ENCODE peak calls at places on chromosomes 12 and 14, in five cellular contexts. M is RWPE1, F is heart right ventricle, D is PC-3, L is ovary. X is an unnamed sample.

GRCh38 chr12:93868771-93869170 is 191.6 kb downstream of the CRADD start:
- DNase-seq in M (no peak), F (no peak), D (no peak), L (no peak), X (no peak)

GRCh38 chr12:93089805-93090569 is 160.9 kb upstream of the EEA1 start:
- DNase-seq in M (peak), F (no peak), L (no peak), D (peak), X (no peak)

GRCh38 chr14:56150645-56151345 is 32.6 kb downstream of the PELI2 start:
- DNase-seq in D (no peak), F (no peak), M (no peak), L (no peak), X (no peak)

GRCh38 chr12:124379938-124380754 is 85.3 kb downstream of the RFLNA start:
- DNase-seq in L (peak), M (peak), D (peak), F (peak), X (no peak)

GRCh38 chr12:117060236-117060926 is 38.8 kb downstream of the TESC start:
- DNase-seq in F (no peak), L (no peak), M (no peak), D (peak), X (no peak)

GRCh38 chr14:68535404-68536024 is 257.4 kb downstream of the ZFP36L1 start:
- DNase-seq in M (peak), F (no peak), L (no peak), D (peak), X (no peak)

GRCh38 chr14:38210168-38210567 is 2.5 kb downstream of the SSTR1 start:
- DNase-seq in L (no peak), F (no peak), M (peak), D (peak), X (no peak)

GRCh38 chr14:25116607-25117006 is 66.7 kb upstream of the STXBP6 start:
- DNase-seq in L (no peak), D (no peak), M (no peak), F (no peak), X (no peak)

GRCh38 chr12:130860311-130860710 is 11.6 kb upstream of the RAN start:
- DNase-seq in M (no peak), D (no peak), F (no peak), L (no peak), X (no peak)

GRCh38 chr14:24847568-24847967 is 202.4 kb downstream of the STXBP6 start:
- DNase-seq in L (no peak), M (no peak), D (no peak), F (no peak), X (no peak)

GRCh38 chr14:57189070-57189469 is 79.6 kb downstream of the EXOC5 start:
- DNase-seq in F (no peak), D (peak), M (peak), L (no peak), X (no peak)

GRCh38 chr12:96578526-96579125 is 89.2 kb downstream of the CFAP54 start:
- DNase-seq in L (no peak), M (peak), F (no peak), D (peak), X (no peak)

GRCh38 chr14:89365071-89365801 is 51.8 kb downstream of the FOXN3 start:
- DNase-seq in F (no peak), L (no peak), M (no peak), D (no peak), X (peak)

GRCh38 chr14:61451491-61451890 is 130.1 kb downstream of the PRKCH start:
- DNase-seq in L (no peak), M (no peak), D (no peak), F (no peak), X (no peak)

GRCh38 chr12:120249875-120250795 is 15.4 kb downstream of the PXN start:
- DNase-seq in D (no peak), M (no peak), L (no peak), F (peak), X (no peak)

GRCh38 chr12:85448031-85448430 is 168.0 kb downstream of the ALX1 start:
- DNase-seq in F (no peak), L (no peak), M (no peak), D (no peak), X (no peak)

GRCh38 chr12:49827351-49828099 is 688 bp downstream of the NCKAP5L start:
- DNase-seq in F (peak), D (peak), M (peak), L (peak), X (peak)

GRCh38 chr14:74160763-74161162 is 76.0 kb downstream of the LIN52 start:
- DNase-seq in L (no peak), D (no peak), M (no peak), F (no peak), X (no peak)

GRCh38 chr14:103067231-103067954 is 10.0 kb upstream of the CDC42BPB start:
- DNase-seq in F (no peak), L (no peak), M (peak), D (peak), X (no peak)

GRCh38 chr14:100874051-100874410 is 29.5 kb downstream of the RTL1 start:
- DNase-seq in D (no peak), M (no peak), L (no peak), F (peak), X (no peak)

GRCh38 chr14:100439781-100440180 is 116.6 kb downstream of the SLC25A47 start:
- DNase-seq in F (peak), D (peak), M (peak), L (peak), X (no peak)

GRCh38 chr12:64618953-64619590 is 8.8 kb downstream of the RASSF3 start:
- DNase-seq in F (no peak), D (peak), L (no peak), M (no peak), X (no peak)

GRCh38 chr14:90557516-90557915 is 160.7 kb downstream of the CALM1 start:
- DNase-seq in M (no peak), F (no peak), D (no peak), L (no peak), X (no peak)

GRCh38 chr12:56932867-56933266 is 1.3 kb downstream of the SDR9C7 start:
- DNase-seq in D (no peak), F (peak), L (no peak), M (no peak), X (no peak)

GRCh38 chr12:109057376-109057775 is 5.0 kb downstream of the USP30 start:
- DNase-seq in L (no peak), F (no peak), M (no peak), D (no peak), X (no peak)

GRCh38 chr14:59028476-59029202 is 159.8 kb upstream of the DAAM1 start:
- DNase-seq in M (peak), F (peak), L (peak), D (peak), X (no peak)

GRCh38 chr12:103799504-103800251 is 41.4 kb downstream of the NT5DC3 start:
- DNase-seq in M (peak), L (no peak), D (peak), F (no peak), X (no peak)

GRCh38 chr12:2586159-2587035 is 208.4 kb upstream of the FKBP4 start:
- DNase-seq in M (no peak), F (no peak), D (no peak), L (no peak), X (no peak)

GRCh38 chr12:67826946-67827719 is 162.1 kb upstream of the IFNG-AS1 start:
- DNase-seq in D (peak), L (no peak), F (no peak), M (no peak), X (no peak)

GRCh38 chr12:6039894-6040601 is 84.4 kb downstream of the VWF start:
- DNase-seq in M (peak), L (peak), D (peak), F (no peak), X (peak)
- TF ChIP-seq CTCF in M (peak), L (peak), D (peak), F (peak), X (no peak)

GRCh38 chr12:72281145-72281544 is 9.0 kb downstream of the TRHDE start:
- DNase-seq in L (no peak), D (peak), F (no peak), M (no peak), X (no peak)

GRCh38 chr12:72286526-72286925 is 14.4 kb downstream of the TRHDE start:
- DNase-seq in F (no peak), M (no peak), L (no peak), D (no peak), X (no peak)

GRCh38 chr12:72285861-72286260 is 13.7 kb downstream of the TRHDE start:
- DNase-seq in L (no peak), D (no peak), F (no peak), M (no peak), X (no peak)

GRCh38 chr12:72278894-72279293 is 6.7 kb downstream of the TRHDE start:
- DNase-seq in F (no peak), L (no peak), M (no peak), D (no peak), X (no peak)

DNA sequence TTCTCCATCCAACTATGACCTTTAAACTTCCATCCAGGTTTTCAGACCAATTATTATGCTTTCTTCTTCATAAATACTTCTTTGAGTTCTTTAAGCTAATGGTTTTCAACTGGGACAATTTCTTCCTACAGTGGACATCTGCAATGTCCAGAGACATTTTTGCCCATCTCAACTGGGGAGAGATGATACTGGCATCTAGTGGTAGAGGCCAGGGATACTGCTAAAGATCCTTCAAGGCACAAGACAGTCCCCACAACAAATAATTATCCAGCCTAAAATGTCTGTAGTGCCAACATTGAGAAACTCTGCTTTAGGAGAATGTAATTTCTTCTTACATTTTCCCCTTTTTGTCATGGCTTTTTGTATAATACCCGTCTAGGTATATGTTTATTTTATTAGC is 10.6 kb downstream of the TRHDE start:
- DNase-seq in L (no peak), D (peak), M (no peak), F (no peak), X (no peak)
- TF ChIP-seq CTCF in L (no peak), D (peak), M (peak), F (peak), X (no peak)

DNA sequence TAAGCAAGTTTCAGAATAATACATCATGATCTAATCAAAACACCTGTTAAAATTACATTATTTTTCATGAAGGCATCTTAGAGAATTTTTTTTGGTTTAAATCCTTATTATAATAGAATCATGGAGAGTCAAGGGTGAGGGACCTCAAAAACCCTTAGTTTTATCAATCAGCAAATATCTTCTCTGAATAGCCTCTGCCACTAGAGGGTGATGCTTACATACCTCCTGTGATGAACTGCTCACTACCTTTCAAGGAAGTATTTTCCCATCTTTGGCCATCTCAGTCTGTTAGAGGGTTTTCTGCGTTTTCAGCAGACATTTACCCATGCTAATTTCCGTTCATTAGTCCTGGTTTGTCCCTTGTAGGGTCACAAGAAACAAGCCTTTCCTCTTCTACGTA is 200.2 kb downstream of the TRHDE start:
- DNase-seq in F (no peak), M (no peak), L (no peak), D (peak), X (no peak)
- TF ChIP-seq CTCF in F (no peak), M (no peak), L (no peak), D (peak), X (no peak)

GRCh38 chr12:5944053-5944452 is 1.0 kb downstream of the ANO2 start:
- DNase-seq in D (no peak), F (no peak), L (no peak), M (no peak), X (no peak)

GRCh38 chr12:5948696-5949095 is 3.6 kb upstream of the ANO2 start:
- DNase-seq in M (no peak), F (no peak), D (no peak), L (no peak), X (no peak)

GRCh38 chr12:5946388-5946787 is 1.3 kb upstream of the ANO2 start:
- DNase-seq in F (no peak), D (no peak), M (no peak), L (no peak), X (no peak)

GRCh38 chr12:5944688-5945070 is 380 bp downstream of the ANO2 start:
- DNase-seq in M (no peak), F (no peak), L (no peak), D (no peak), X (no peak)

GRCh38 chr12:5945071-5946008 is at the start of gene ANO2:
- DNase-seq in L (no peak), M (no peak), F (peak), D (no peak), X (no peak)
- TF ChIP-seq CTCF in L (no peak), M (no peak), F (no peak), D (no peak), X (no peak)

DNA sequence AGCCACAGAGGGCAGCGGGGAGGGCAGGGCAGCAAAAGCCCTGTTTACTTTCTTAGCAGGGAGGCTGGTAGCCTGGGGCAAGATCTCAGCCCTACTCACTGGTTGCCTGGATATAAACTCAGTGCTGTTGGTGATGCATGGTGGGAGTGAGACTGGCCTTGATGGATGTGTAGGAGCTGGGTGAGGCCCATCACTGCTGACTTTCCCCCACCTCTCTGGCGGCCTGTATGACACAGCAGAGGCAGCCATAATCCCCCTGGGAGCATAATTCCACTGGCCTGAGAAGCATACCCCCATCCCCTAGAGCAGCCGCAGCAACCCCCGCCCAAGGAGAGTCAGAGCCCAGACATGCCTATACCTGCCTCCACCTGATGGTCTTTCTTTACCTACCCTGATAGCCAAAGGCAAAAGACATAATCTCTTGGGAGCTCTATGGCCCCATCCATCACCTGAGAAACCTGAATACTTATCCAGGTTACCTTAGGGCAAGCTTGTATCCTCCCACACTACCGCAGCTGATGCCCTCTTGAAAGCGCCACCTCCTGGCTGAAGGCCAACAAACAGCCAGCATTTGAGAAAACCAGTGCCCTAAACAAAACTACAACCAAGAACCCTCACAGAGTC is 59.3 kb downstream of the DNAI7 start:
- DNase-seq in L (no peak), F (no peak), D (no peak), M (peak), X (no peak)
- TF ChIP-seq CTCF in L (no peak), F (no peak), D (peak), M (no peak), X (no peak)

GRCh38 chr14:87049886-87050820 is 942.8 kb downstream of the GALC start:
- DNase-seq in F (no peak), L (no peak), M (peak), D (peak), X (no peak)
- TF ChIP-seq CTCF in F (no peak), L (no peak), M (no peak), D (peak), X (no peak)

GRCh38 chr14:23528555-23528954 is 23.0 kb downstream of the ZFHX2 start:
- DNase-seq in M (no peak), F (no peak), L (no peak), D (peak), X (no peak)
- TF ChIP-seq CTCF in M (peak), F (no peak), L (no peak), D (peak), X (no peak)

GRCh38 chr12:30999723-31000122 is 73.2 kb downstream of the TSPAN11 start:
- DNase-seq in F (no peak), M (no peak), L (no peak), D (no peak), X (no peak)
- TF ChIP-seq CTCF in F (no peak), M (no peak), L (no peak), D (no peak), X (no peak)

DNA sequence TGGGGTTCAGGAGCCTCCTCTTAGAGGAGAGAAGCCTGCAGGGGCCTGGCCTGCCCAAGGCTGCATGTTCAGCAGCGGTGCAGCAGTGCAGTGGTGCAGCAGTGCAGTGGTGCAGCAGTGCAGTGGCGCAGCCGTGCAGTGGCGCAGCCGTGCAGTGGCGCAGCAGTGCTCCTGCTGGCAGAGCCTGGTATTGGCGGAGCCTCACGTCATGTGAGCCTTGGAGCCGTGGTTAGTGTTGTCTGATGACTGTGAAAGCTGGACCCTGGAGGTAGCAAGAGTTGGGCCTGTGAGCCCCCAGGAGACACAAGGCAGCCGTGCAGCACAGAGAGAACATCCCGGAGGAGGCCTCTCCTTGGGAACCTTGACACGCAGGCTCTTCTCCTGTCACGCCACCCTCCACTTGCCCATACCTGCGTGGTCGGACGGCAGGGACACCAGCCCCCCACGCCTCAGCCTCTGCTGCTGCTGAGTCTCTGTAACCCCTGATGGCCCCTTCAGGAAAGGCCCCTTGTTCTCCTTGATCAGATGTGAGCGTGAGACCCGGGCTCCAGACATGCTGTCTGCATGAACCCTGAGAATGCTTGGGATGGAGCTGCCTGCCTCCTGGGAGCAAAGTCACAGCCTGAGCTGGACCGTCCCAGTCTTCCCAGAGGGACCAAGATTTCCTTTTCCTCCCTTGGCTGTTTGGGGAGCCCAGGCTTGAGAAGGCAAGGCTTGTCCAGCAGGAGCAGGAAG is 193.7 kb downstream of the KIF26A start:
- DNase-seq in M (no peak), D (no peak), L (peak), F (no peak), X (no peak)
- TF ChIP-seq CTCF in M (no peak), D (peak), L (no peak), F (no peak), X (no peak)

DNA sequence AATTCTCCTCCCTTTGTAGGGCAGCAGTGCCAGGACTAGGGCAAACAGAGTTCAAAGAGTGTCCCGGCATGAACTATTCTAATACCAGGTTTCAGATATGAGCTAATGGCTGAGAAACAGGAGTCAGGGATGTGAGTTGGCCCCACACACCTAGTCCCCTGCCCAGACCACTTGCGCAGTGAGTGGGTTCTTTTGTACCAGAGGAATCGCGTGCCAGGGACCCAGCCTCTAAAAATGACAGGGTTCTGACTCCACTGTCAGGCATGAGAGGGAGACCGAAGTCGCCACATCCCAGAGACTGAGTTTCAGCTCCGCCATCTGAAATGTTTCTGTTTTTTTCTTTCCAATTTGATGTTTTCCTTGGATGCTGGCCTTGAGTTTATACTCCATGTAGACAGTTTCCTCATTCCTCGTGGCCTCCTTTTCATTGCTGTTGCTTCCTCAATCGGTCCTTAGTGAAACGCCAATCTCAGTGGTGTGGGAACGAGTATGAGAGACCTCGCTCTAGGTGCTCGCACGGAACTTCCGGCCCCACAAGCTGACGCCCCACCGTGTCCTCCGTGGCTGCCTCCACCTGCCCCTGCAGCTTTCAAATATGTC is 31.5 kb downstream of the FBXL14 start:
- DNase-seq in D (no peak), F (no peak), M (no peak), L (no peak), X (no peak)
- TF ChIP-seq CTCF in D (no peak), F (no peak), M (no peak), L (no peak), X (no peak)

X was measured in activated B cell treated with CpG ODN at 0.5 μM for 24 hours.